ENCODE peak calls at places on chromosome 5, in seven cellular contexts. T is mammary epithelial cell, C is MM.1S, B is WTC11, F is transverse colon, Y is heart left ventricle, M is ascending aorta. J is an unnamed sample.

GRCh38 chr5:10863763-10864383 is 102.8 kb upstream of the DAP start:
- DNase-seq in T (peak; percentile 17), C (peak; percentile 56), B (peak; percentile 84), F (peak; percentile 49), Y (no peak), M (no peak), J (peak; percentile 59)

GRCh38 chr5:97735209-97735608 is 552.2 kb upstream of the RIOK2 start:
- DNase-seq in T (peak; percentile 95), C (no peak), B (no peak), F (no peak), Y (no peak), M (no peak), J (peak; percentile 80)

GRCh38 chr5:76709762-76710161 is 6.2 kb upstream of the F2R start:
- DNase-seq in T (peak; percentile 69), C (no peak), B (no peak), F (no peak), Y (no peak), M (no peak), J (no peak)

GRCh38 chr5:44814761-44815160 is 6.0 kb downstream of the MRPS30 start:
- DNase-seq in T (no peak), C (no peak), B (no peak), F (no peak), Y (no peak), M (no peak), J (no peak)

GRCh38 chr5:98934581-98934980 is 5.8 kb upstream of the CHD1 start:
- DNase-seq in T (peak; percentile 47), C (no peak), B (no peak), F (no peak), Y (no peak), M (no peak), J (no peak)

GRCh38 chr5:2906302-2907090 is 155.0 kb upstream of the IRX2 start:
- DNase-seq in T (no peak), C (no peak), B (no peak), F (no peak), Y (no peak), M (no peak), J (no peak)

GRCh38 chr5:11596185-11596584 is 308.1 kb downstream of the CTNND2 start:
- DNase-seq in T (no peak), C (no peak), B (no peak), F (no peak), Y (no peak), M (no peak), J (no peak)

GRCh38 chr5:13188393-13188792 is 756.1 kb downstream of the DNAH5 start:
- DNase-seq in T (peak; percentile 14), C (no peak), B (no peak), F (no peak), Y (no peak), M (no peak), J (no peak)

GRCh38 chr5:29697786-29698414 is 1495.6 kb upstream of the CDH6 start:
- DNase-seq in T (no peak), C (peak; percentile 28), B (no peak), F (no peak), Y (no peak), M (no peak), J (peak; percentile 12)

GRCh38 chr5:61301345-61301744 is 30.7 kb upstream of the ZSWIM6 start:
- DNase-seq in T (no peak), C (no peak), B (no peak), F (no peak), Y (no peak), M (no peak), J (no peak)

GRCh38 chr5:54259090-54259489 is 51.3 kb downstream of the ARL15 start:
- DNase-seq in T (peak; percentile 27), C (no peak), B (no peak), F (no peak), Y (no peak), M (no peak), J (peak; percentile 26)

GRCh38 chr5:140642718-140643117 is 3.5 kb downstream of the TMCO6 start:
- DNase-seq in T (no peak), C (no peak), B (no peak), F (no peak), Y (no peak), M (no peak), J (no peak)

GRCh38 chr5:168991311-168991710 is 309.6 kb downstream of the SLIT3 start:
- DNase-seq in T (peak; percentile 63), C (no peak), B (no peak), F (no peak), Y (no peak), M (no peak), J (no peak)

GRCh38 chr5:137148128-137148527 is 351.0 kb downstream of the SPOCK1 start:
- DNase-seq in T (no peak), C (no peak), B (no peak), F (no peak), Y (no peak), M (no peak), J (no peak)

GRCh38 chr5:141650851-141651727 is at the start of gene FCHSD1:
- DNase-seq in T (peak; percentile 64), C (peak; percentile 81), B (peak; percentile 94), F (peak; percentile 94), Y (peak; percentile 89), M (peak; percentile 95), J (peak; percentile 97)

GRCh38 chr5:166795756-166796155 is 1495.7 kb upstream of the WWC1 start:
- DNase-seq in T (no peak), C (no peak), B (no peak), F (no peak), Y (no peak), M (no peak), J (no peak)

GRCh38 chr5:88660947-88661869 is 221.8 kb downstream of the MEF2C start:
- DNase-seq in T (peak; percentile 78), C (peak; percentile 96), B (peak; percentile 97), F (peak; percentile 60), Y (peak; percentile 44), M (peak; percentile 81), J (peak; percentile 90)

GRCh38 chr5:102561894-102562760 is 63.3 kb upstream of the SLCO6A1 start:
- DNase-seq in T (peak; percentile 8), C (peak; percentile 24), B (peak; percentile 83), F (peak; percentile 11), Y (no peak), M (no peak), J (no peak)

GRCh38 chr5:60487885-60488425 is 212.0 kb downstream of the DEPDC1B start:
- DNase-seq in T (no peak), C (no peak), B (no peak), F (peak; percentile 52), Y (no peak), M (no peak), J (peak; percentile 64)

GRCh38 chr5:102018690-102019089 is 277.4 kb downstream of the SLCO4C1 start:
- DNase-seq in T (no peak), C (no peak), B (peak; percentile 25), F (no peak), Y (no peak), M (no peak), J (no peak)

GRCh38 chr5:36242534-36243144 is 914 bp upstream of the NADK2 start:
- DNase-seq in T (no peak), C (no peak), B (no peak), F (peak; percentile 9), Y (no peak), M (peak; percentile 63), J (no peak)

GRCh38 chr5:181217111-181217804 is 5.8 kb upstream of the TRIM41 start:
- DNase-seq in T (peak; percentile 58), C (peak; percentile 66), B (peak; percentile 71), F (peak; percentile 55), Y (peak; percentile 52), M (peak; percentile 77), J (peak; percentile 68)

GRCh38 chr5:180803181-180804128 is 849 bp upstream of the MGAT1 start:
- DNase-seq in T (peak; percentile 86), C (peak; percentile 96), B (peak; percentile 61), F (peak; percentile 85), Y (peak; percentile 86), M (peak; percentile 85), J (peak; percentile 74)

GRCh38 chr5:179973391-179973790 is 65.7 kb upstream of the TBC1D9B start:
- DNase-seq in T (no peak), C (no peak), B (no peak), F (no peak), Y (no peak), M (no peak), J (no peak)

GRCh38 chr5:169100735-169101075 is 200.2 kb downstream of the SLIT3 start:
- DNase-seq in T (peak; percentile 94), C (no peak), B (no peak), F (no peak), Y (no peak), M (peak; percentile 51), J (peak; percentile 78)

GRCh38 chr5:153670081-153670480 is 179.6 kb downstream of the GRIA1 start:
- DNase-seq in T (peak; percentile 71), C (no peak), B (no peak), F (no peak), Y (no peak), M (no peak), J (peak; percentile 19)

GRCh38 chr5:170273968-170274710 is 23.4 kb downstream of the LCP2 start:
- DNase-seq in T (peak; percentile 13), C (peak; percentile 30), B (peak; percentile 72), F (no peak), Y (no peak), M (peak; percentile 66), J (peak; percentile 23)
- TF ChIP-seq CTCF in T (peak; percentile 18), C (peak; percentile 31), B (no peak), F (no peak), Y (no peak), M (no peak), J (no peak)

GRCh38 chr5:66558562-66558961 is 37.6 kb upstream of the MAST4 start:
- DNase-seq in T (no peak), C (peak; percentile 88), B (no peak), F (no peak), Y (no peak), M (no peak), J (no peak)
- TF ChIP-seq CTCF in T (no peak), C (no peak), B (no peak), F (no peak), Y (no peak), M (no peak), J (no peak)

DNA sequence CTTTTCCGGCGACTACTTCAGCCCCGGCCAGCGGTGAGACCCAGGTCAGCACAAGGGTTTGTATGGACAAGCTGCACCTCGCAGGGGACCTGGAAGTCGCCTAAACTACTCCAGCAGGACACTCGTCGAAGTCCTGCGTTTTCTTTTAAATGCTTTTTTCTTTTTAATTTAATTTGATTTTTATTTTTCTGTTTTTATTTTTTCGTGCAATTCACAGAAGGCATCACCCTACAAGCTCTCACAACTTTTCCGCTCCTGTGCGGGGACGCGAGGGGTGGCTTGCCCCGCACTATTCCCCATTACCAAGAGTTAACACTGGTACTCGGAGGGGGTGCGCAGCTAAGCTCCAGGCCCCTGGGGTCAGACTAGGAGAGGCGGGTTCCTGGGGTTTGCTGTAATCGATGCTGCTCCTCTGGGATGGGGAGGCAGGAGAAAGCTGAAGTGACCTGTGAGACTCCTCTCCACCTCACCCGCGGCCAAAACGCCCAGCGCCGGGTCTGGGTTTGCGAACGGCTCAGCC is 1.3 kb downstream of the EDIL3 start:
- DNase-seq in T (no peak), C (no peak), B (no peak), F (no peak), Y (no peak), M (no peak), J (no peak)
- TF ChIP-seq CTCF in T (no peak), C (no peak), B (no peak), F (no peak), Y (no peak), M (no peak), J (no peak)

DNA sequence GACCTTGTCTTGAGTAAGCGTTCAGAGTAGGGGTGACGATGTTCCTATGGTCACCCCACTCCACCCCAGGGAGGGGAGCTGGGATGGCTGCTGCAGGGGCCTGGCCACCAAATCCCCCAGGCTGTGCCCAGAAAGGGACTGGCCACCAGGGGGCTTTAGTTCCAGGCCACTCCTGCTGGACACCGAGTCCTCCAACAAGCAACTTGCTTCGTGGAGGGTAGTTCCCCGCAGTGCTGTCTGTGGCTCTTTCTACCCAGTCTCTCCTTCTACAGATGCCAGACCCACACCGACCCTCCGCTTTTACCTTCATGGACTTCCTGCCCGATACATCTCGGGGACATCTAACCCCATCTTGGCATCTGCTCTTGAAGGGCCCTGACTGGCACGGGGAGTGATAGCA is 35.7 kb upstream of the GABRP start:
- DNase-seq in T (no peak), C (no peak), B (peak; percentile 72), F (no peak), Y (peak; percentile 36), M (peak; percentile 57), J (no peak)
- TF ChIP-seq CTCF in T (peak; percentile 21), C (peak; percentile 27), B (peak; percentile 60), F (no peak), Y (peak; percentile 43), M (no peak), J (no peak)

J was measured in RWPE1.